ENCODE peak calls at places on chromosomes 5 and 9, in seven cellular contexts. E, H, T, A, J, F and I are unnamed samples.

GRCh38 chr5:157612071-157612476 is 36.5 kb upstream of the ADAM19 start:
- DNase-seq in E (no peak), H (no peak), T (no peak), A (no peak), J (no peak), F (peak; percentile 35), I (peak; percentile 90)

GRCh38 chr5:174424219-174425053 is 299.9 kb upstream of the MSX2 start:
- DNase-seq in E (no peak), H (no peak), T (no peak), A (no peak), J (no peak), F (no peak), I (peak; percentile 21)

GRCh38 chr5:10289353-10289752 is 18.3 kb downstream of the CMBL start:
- DNase-seq in E (no peak), H (no peak), T (no peak), A (no peak), J (no peak), F (peak; percentile 49), I (peak; percentile 52)

GRCh38 chr9:94014845-94015244 is 59.7 kb upstream of the BARX1 start:
- DNase-seq in E (no peak), H (no peak), T (no peak), A (no peak), J (no peak), F (no peak), I (no peak)

GRCh38 chr5:39187873-39188731 is 31.3 kb downstream of the FYB1 start:
- DNase-seq in E (no peak), H (no peak), T (no peak), A (no peak), J (no peak), F (no peak), I (no peak)

GRCh38 chr5:91176288-91177016 is 206.7 kb downstream of the ARRDC3 start:
- DNase-seq in E (no peak), H (no peak), T (no peak), A (no peak), J (no peak), F (peak; percentile 67), I (no peak)

GRCh38 chr9:16197578-16198370 is 644.9 kb downstream of the CCDC171 start:
- DNase-seq in E (no peak), H (no peak), T (no peak), A (no peak), J (no peak), F (no peak), I (no peak)

GRCh38 chr9:126506361-126507317 is 107.1 kb upstream of the LMX1B start:
- DNase-seq in E (no peak), H (no peak), T (no peak), A (no peak), J (no peak), F (no peak), I (no peak)

GRCh38 chr9:131062979-131063378 is 33.4 kb upstream of the AIF1L start:
- DNase-seq in E (no peak), H (no peak), T (no peak), A (no peak), J (no peak), F (no peak), I (no peak)

GRCh38 chr5:13831236-13831810 is 113.2 kb downstream of the DNAH5 start:
- DNase-seq in E (no peak), H (no peak), T (no peak), A (no peak), J (no peak), F (peak; percentile 13), I (peak; percentile 36)

GRCh38 chr5:170270670-170271069 is 26.9 kb downstream of the LCP2 start:
- DNase-seq in E (no peak), H (no peak), T (no peak), A (no peak), J (no peak), F (no peak), I (no peak)

GRCh38 chr9:101428909-101429308 is 6.7 kb downstream of the ALDOB start:
- DNase-seq in E (no peak), H (no peak), T (no peak), A (no peak), J (no peak), F (no peak), I (no peak)

GRCh38 chr5:177494356-177495195 is 2.8 kb downstream of the PDLIM7 start:
- DNase-seq in E (peak; percentile 90), H (peak; percentile 89), T (no peak), A (peak; percentile 65), J (no peak), F (peak; percentile 78), I (peak; percentile 82)

GRCh38 chr5:76303917-76304316 is 99.2 kb upstream of the IQGAP2 start:
- DNase-seq in E (no peak), H (no peak), T (no peak), A (no peak), J (no peak), F (no peak), I (peak; percentile 75)

GRCh38 chr5:137148656-137149055 is 350.5 kb downstream of the SPOCK1 start:
- DNase-seq in E (no peak), H (no peak), T (no peak), A (no peak), J (no peak), F (peak; percentile 68), I (no peak)